ENCODE peak calls at places on chromosomes 2 and 18, in ten cellular contexts. P is adrenal gland, G is AG10803, M is nephron progenitor cell, U is thoracic aorta, H is hepatocyte, E is WERI-Rb-1, K is AG04449, L is endothelial cell, V is gastrocnemius medialis. Z is an unnamed sample.

GRCh38 chr2:8229546-8229986 is 452.3 kb upstream of the ID2 start:
- DNase-seq in P (peak), G (peak), M (no peak), U (no peak), H (peak), E (no peak), K (no peak), L (no peak), V (peak), Z (peak)

GRCh38 chr2:102438578-102438977 is 15.6 kb downstream of the IL18RAP start:
- DNase-seq in P (no peak), G (no peak), M (no peak), U (no peak), H (no peak), E (no peak), K (no peak), L (no peak), V (no peak), Z (no peak)

GRCh38 chr2:30204281-30204680 is 27.1 kb upstream of the LBH start:
- DNase-seq in P (no peak), G (no peak), M (no peak), U (no peak), H (no peak), E (no peak), K (no peak), L (no peak), V (no peak), Z (no peak)

GRCh38 chr2:236981710-236982485 is 103.8 kb upstream of the COPS8 start:
- DNase-seq in P (no peak), G (no peak), M (no peak), U (no peak), H (no peak), E (no peak), K (no peak), L (no peak), V (no peak), Z (peak)

GRCh38 chr2:31764169-31764568 is 183.4 kb upstream of the SRD5A2 start:
- DNase-seq in P (no peak), G (peak), M (no peak), U (no peak), H (peak), E (no peak), K (no peak), L (no peak), V (peak), Z (no peak)

GRCh38 chr2:52414596-52414995 is 1353.0 kb upstream of the CHAC2 start:
- DNase-seq in P (no peak), G (no peak), M (no peak), U (no peak), H (no peak), E (no peak), K (no peak), L (no peak), V (no peak), Z (no peak)

GRCh38 chr2:231190531-231191197 is 7.8 kb upstream of the ARMC9 start:
- DNase-seq in P (peak), G (peak), M (peak), U (no peak), H (no peak), E (no peak), K (no peak), L (peak), V (peak), Z (no peak)

GRCh38 chr2:118761791-118762190 is 85.7 kb downstream of the EN1 start:
- DNase-seq in P (no peak), G (peak), M (no peak), U (no peak), H (no peak), E (no peak), K (no peak), L (no peak), V (no peak), Z (no peak)

GRCh38 chr18:33195795-33196194 is 244.7 kb downstream of the CCDC178 start:
- DNase-seq in P (no peak), G (no peak), M (peak), U (no peak), H (no peak), E (no peak), K (no peak), L (no peak), V (no peak), Z (no peak)

GRCh38 chr2:203858176-203858575 is 9.4 kb upstream of the CTLA4 start:
- DNase-seq in P (no peak), G (no peak), M (no peak), U (no peak), H (no peak), E (no peak), K (no peak), L (no peak), V (no peak), Z (no peak)

GRCh38 chr2:156343940-156344301 is 11.4 kb upstream of the NR4A2 start:
- DNase-seq in P (no peak), G (peak), M (no peak), U (no peak), H (no peak), E (no peak), K (no peak), L (no peak), V (no peak), Z (no peak)

GRCh38 chr2:8566788-8567468 is 114.9 kb upstream of the ID2 start:
- DNase-seq in P (no peak), G (no peak), M (no peak), U (no peak), H (no peak), E (no peak), K (no peak), L (no peak), V (no peak), Z (no peak)

GRCh38 chr2:226795281-226796011 is 4.2 kb downstream of the IRS1 start:
- DNase-seq in P (peak), G (peak), M (peak), U (no peak), H (no peak), E (no peak), K (no peak), L (no peak), V (peak), Z (no peak)

GRCh38 chr2:239879423-239880084 is 145.6 kb downstream of the NDUFA10 start:
- DNase-seq in P (no peak), G (no peak), M (no peak), U (no peak), H (no peak), E (no peak), K (no peak), L (no peak), V (no peak), Z (peak)

GRCh38 chr2:71674158-71674807 is 220.9 kb downstream of the DYSF start:
- DNase-seq in P (no peak), G (no peak), M (no peak), U (no peak), H (no peak), E (no peak), K (no peak), L (no peak), V (no peak), Z (peak)

GRCh38 chr2:111653103-111653624 is 230.8 kb downstream of the ANAPC1 start:
- DNase-seq in P (no peak), G (no peak), M (no peak), U (no peak), H (no peak), E (no peak), K (no peak), L (no peak), V (no peak), Z (no peak)

GRCh38 chr18:36440614-36441013 is 143.1 kb downstream of the FHOD3 start:
- DNase-seq in P (peak), G (peak), M (no peak), U (no peak), H (no peak), E (no peak), K (no peak), L (no peak), V (no peak), Z (no peak)

GRCh38 chr2:95526360-95527341 is 42.1 kb upstream of the TRIM43B start:
- DNase-seq in P (peak), G (peak), M (no peak), U (no peak), H (no peak), E (no peak), K (peak), L (peak), V (no peak), Z (no peak)

DNA sequence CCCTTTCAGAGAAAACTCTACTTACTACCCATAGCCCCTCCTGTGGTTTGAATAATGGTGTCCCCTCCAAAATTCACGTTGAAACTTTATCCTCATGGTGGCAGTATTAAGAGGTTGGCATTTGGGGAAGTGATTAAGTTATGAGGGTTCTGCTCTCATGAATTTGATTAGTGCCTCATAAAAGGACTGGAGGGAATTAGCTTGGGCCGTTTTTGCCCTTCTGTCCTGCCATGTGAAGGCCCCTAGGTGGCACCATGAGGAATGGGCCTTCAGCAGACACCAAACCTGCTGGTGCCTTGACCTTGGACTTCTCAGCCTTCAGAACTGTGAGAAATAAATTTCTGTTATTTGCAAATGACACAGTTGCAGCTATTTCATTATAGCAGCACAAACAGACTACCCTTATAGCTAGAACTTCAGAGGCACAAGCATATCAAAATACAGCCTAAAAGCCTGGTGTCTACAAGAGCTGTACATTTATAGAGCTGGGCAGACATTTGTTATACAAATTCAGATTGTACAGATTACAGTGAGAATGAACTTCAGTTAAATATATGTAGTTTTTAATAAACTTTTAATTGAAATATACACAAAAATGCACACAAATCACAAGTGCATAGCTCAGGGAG is 2.6 kb upstream of the PTPN2 start:
- DNase-seq in P (peak), G (peak), M (no peak), U (no peak), H (no peak), E (peak), K (no peak), L (no peak), V (no peak), Z (no peak)
- TF ChIP-seq CTCF in P (peak), G (peak), M (peak), U (no peak), H (no peak), E (peak), K (peak), L (peak), V (no peak), Z (peak)

DNA sequence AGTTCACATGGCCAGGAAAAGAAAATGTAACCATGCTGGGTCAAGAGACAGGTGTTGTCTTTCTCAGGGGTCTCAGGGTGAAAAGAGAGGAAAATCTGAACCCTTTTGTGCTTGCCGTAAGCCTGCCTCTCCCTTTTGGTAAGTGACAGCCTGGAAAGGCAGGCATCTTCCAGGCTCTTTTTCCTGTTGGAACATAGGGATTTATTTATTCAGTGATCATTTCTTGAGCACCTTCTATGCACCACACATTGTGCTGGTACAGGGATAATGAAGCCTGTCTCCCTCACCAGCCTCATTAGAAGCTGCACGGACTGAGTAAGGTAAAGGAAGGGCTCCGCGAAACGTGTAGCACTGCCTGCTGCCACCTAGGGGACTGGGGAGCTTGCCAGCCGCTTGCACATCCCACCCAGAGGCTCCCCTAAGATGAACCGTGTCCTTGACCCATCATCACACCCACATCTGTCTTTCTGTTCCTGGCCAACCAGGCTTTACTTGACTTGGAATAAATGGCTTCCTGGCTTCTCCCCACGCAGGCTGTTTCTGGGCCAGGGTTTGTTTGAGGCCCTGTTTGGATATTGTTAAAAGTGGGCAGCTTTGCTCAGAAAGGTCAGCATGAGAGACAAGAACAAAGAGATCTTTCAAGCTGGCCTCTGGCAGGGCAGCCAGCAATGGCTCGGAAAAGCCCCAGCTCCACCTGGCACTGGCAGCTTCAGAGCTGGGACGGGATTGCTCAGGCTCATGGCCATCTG is 73.3 kb upstream of the MCFD2 start:
- DNase-seq in P (peak), G (peak), M (peak), U (no peak), H (no peak), E (peak), K (no peak), L (no peak), V (no peak), Z (no peak)
- TF ChIP-seq CTCF in P (no peak), G (no peak), M (peak), U (no peak), H (no peak), E (peak), K (no peak), L (no peak), V (no peak), Z (no peak)

GRCh38 chr2:12717191-12717987 is 653 bp downstream of the TRIB2 start:
- DNase-seq in P (peak), G (peak), M (peak), U (no peak), H (peak), E (peak), K (no peak), L (peak), V (peak), Z (peak)
- TF ChIP-seq CTCF in P (peak), G (peak), M (peak), U (peak), H (peak), E (peak), K (peak), L (no peak), V (peak), Z (peak)

GRCh38 chr2:128514555-128514955 is 195.9 kb upstream of the HS6ST1 start:
- DNase-seq in P (no peak), G (no peak), M (no peak), U (no peak), H (no peak), E (no peak), K (no peak), L (no peak), V (no peak), Z (no peak)

GRCh38 chr2:128511731-128512663 is 193.3 kb upstream of the HS6ST1 start:
- DNase-seq in P (no peak), G (no peak), M (no peak), U (no peak), H (no peak), E (peak), K (no peak), L (no peak), V (no peak), Z (no peak)

GRCh38 chr2:128513416-128514283 is 195.0 kb upstream of the HS6ST1 start:
- DNase-seq in P (peak), G (no peak), M (no peak), U (no peak), H (no peak), E (no peak), K (no peak), L (no peak), V (peak), Z (no peak)

GRCh38 chr2:128512664-128513415 is 194.2 kb upstream of the HS6ST1 start:
- DNase-seq in P (peak), G (peak), M (no peak), U (no peak), H (no peak), E (peak), K (no peak), L (no peak), V (no peak), Z (no peak)

DNA sequence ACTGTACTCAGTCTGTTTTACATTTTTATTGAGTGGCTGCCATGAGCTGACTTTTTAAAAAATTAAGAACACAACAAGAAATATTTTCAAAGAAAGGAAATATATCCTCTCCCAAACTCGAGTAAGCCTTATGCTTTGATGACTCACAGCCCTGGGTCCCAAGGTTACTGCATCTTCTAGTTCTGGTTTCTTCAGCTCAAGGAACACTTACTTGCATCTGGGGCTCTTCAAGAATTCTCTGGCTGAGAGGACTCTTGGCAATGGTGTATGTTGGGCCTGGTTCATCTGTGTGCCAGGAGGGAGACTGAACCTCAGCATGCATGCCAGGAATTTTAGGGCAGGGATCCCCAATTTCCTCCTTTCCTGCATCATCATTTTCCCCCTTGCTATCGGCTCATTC is 192.0 kb upstream of the HS6ST1 start:
- DNase-seq in P (no peak), G (peak), M (no peak), U (no peak), H (no peak), E (no peak), K (peak), L (no peak), V (no peak), Z (no peak)
- TF ChIP-seq CTCF in P (no peak), G (no peak), M (no peak), U (no peak), H (no peak), E (no peak), K (no peak), L (no peak), V (no peak), Z (no peak)

GRCh38 chr2:79529636-79530035 is 16.8 kb downstream of the CTNNA2 start:
- DNase-seq in P (no peak), G (no peak), M (no peak), U (no peak), H (no peak), E (no peak), K (no peak), L (no peak), V (no peak), Z (no peak)

GRCh38 chr2:79530443-79530842 is 17.6 kb downstream of the CTNNA2 start:
- DNase-seq in P (no peak), G (peak), M (no peak), U (no peak), H (peak), E (no peak), K (no peak), L (peak), V (no peak), Z (no peak)
- TF ChIP-seq CTCF in P (no peak), G (peak), M (peak), U (no peak), H (peak), E (peak), K (no peak), L (peak), V (no peak), Z (no peak)

GRCh38 chr2:216408426-216409315 is 3.6 kb upstream of the SMARCAL1 start:
- DNase-seq in P (no peak), G (no peak), M (no peak), U (no peak), H (no peak), E (peak), K (no peak), L (no peak), V (no peak), Z (no peak)
- TF ChIP-seq CTCF in P (no peak), G (no peak), M (no peak), U (no peak), H (no peak), E (peak), K (no peak), L (no peak), V (no peak), Z (no peak)

DNA sequence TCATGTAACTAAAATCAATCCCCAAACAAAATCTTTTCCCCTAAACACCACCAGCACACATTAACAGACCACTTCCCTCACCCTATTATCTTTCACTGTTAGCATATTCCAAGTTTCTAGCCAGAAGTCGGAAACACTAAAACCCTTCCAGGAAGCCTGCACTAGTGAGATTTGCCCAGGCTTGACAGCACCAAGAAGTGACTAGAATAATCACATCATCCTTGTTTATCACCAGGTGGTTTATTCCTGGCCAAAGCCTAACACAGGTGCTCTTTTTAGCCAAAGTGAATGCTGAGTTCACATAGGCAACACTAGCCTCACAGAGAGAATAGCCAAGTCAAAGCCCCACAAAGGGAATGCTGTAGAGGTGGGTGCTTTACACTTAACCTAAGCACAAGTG is 221.2 kb upstream of the HNRNPA3 start:
- DNase-seq in P (no peak), G (no peak), M (no peak), U (no peak), H (no peak), E (no peak), K (no peak), L (no peak), V (no peak), Z (no peak)
- TF ChIP-seq CTCF in P (no peak), G (no peak), M (no peak), U (no peak), H (no peak), E (no peak), K (no peak), L (no peak), V (no peak), Z (no peak)

Z was measured in osteocyte.